ENCODE peak calls at places on chromosomes 13 and 19, in ten cellular contexts. U is left ventricle myocardium inferior; R is HCEC 1CT; C is DMS53; Y is NCI-H69; N is activated CD4-positive, alpha-beta T cell treated with anti-CD3 and anti-CD28 coated beads, Interleukin-2, amount 50 U/mL, for 1 hour; S is ELF-1; D is progenitor cell of endocrine pancreas; I is heart right ventricle; W is LHCN-M2. H is an unnamed sample.

GRCh38 chr19:3955688-3956087 is 15.2 kb downstream of the DAPK3 start:
- DNase-seq in R (no peak), D (no peak), W (no peak), C (no peak), U (no peak), N (no peak), I (no peak), Y (no peak), S (no peak), H (no peak)

GRCh38 chr19:34962281-34962944 is 1.6 kb downstream of the ZNF792 start:
- DNase-seq in S (no peak), D (no peak), C (peak), I (no peak), W (no peak), Y (peak), U (no peak), R (no peak), N (no peak), H (no peak)

GRCh38 chr13:51638497-51638871 is 54.2 kb downstream of the WDFY2 start:
- DNase-seq in R (peak), S (no peak), U (no peak), I (no peak), D (no peak), Y (no peak), W (peak), N (no peak), C (peak), H (peak)

GRCh38 chr19:45305421-45305820 is 17.3 kb downstream of the CKM start:
- DNase-seq in Y (no peak), R (no peak), N (no peak), W (no peak), D (no peak), U (no peak), I (no peak), C (no peak), S (peak), H (peak)

GRCh38 chr13:28699246-28699645 is 19.5 kb downstream of the SLC46A3 start:
- DNase-seq in W (no peak), C (no peak), I (no peak), S (no peak), U (no peak), Y (no peak), R (no peak), D (no peak), N (no peak), H (no peak)

GRCh38 chr19:15498910-15499309 is 9.4 kb upstream of the CYP4F22 start:
- DNase-seq in S (no peak), Y (no peak), C (no peak), U (no peak), D (no peak), W (no peak), I (no peak), R (no peak), N (no peak), H (no peak)

GRCh38 chr19:7857727-7858701 is 16.2 kb downstream of the PRR36 start:
- DNase-seq in C (peak), S (peak), D (no peak), Y (peak), N (no peak), U (no peak), W (no peak), R (no peak), I (no peak), H (no peak)

GRCh38 chr13:34044041-34044440 is 226.1 kb downstream of the RFC3 start:
- DNase-seq in U (no peak), N (no peak), D (no peak), I (no peak), R (no peak), Y (no peak), C (peak), S (no peak), W (no peak), H (no peak)

GRCh38 chr13:50527612-50528509 is 315.6 kb downstream of the DLEU7 start:
- DNase-seq in Y (peak), U (no peak), W (peak), N (no peak), S (no peak), D (no peak), C (peak), I (no peak), R (no peak), H (no peak)

GRCh38 chr13:31009166-31009565 is 76.7 kb downstream of the TEX26 start:
- DNase-seq in Y (no peak), W (peak), I (no peak), S (no peak), R (no peak), N (no peak), D (no peak), U (no peak), C (no peak), H (no peak)

GRCh38 chr19:28603453-28603852 is 609.5 kb downstream of the UQCRFS1 start:
- DNase-seq in W (no peak), R (no peak), N (no peak), U (no peak), I (no peak), C (no peak), Y (no peak), S (no peak), D (no peak), H (no peak)

GRCh38 chr19:14561832-14562351 is 10.0 kb downstream of the NDUFB7 start:
- DNase-seq in R (no peak), S (peak), D (no peak), C (no peak), I (peak), Y (no peak), W (peak), N (no peak), U (peak), H (peak)

H was measured in fibroblast of villous mesenchyme.